ENCODE peak calls at places on chromosomes 7 and 10, in eight cellular contexts. Q is ovary, I is astrocyte of the spinal cord, G is cardiac fibroblast, O is cardiac muscle cell, R is lower leg skin, T is OCI-LY7, Y is transverse colon. A is an unnamed sample.

GRCh38 chr10:73186266-73186665 is 18.3 kb downstream of the FAM149B1 start:
- DNase-seq in R (no peak), I (no peak), O (no peak), T (no peak), G (no peak), Y (no peak), Q (no peak), A (no peak)

GRCh38 chr7:7731732-7732131 is 13.3 kb upstream of the RPA3 start:
- DNase-seq in T (no peak), G (no peak), Q (no peak), R (no peak), I (no peak), O (no peak), Y (no peak), A (no peak)

GRCh38 chr7:114819629-114820362 is 102.1 kb upstream of the MDFIC start:
- DNase-seq in Q (no peak), G (peak; percentile 97), I (peak; percentile 94), Y (no peak), T (no peak), O (no peak), R (peak; percentile 72), A (no peak)

GRCh38 chr10:94108200-94108599 is 114.5 kb downstream of the PLCE1 start:
- DNase-seq in R (no peak), Y (no peak), T (no peak), O (no peak), G (peak; percentile 39), I (peak; percentile 85), Q (no peak), A (no peak)

GRCh38 chr10:59829024-59829423 is 75.8 kb upstream of the MRLN start:
- DNase-seq in I (no peak), Y (no peak), Q (no peak), O (no peak), R (no peak), T (no peak), G (no peak), A (no peak)

GRCh38 chr7:127396184-127396583 is 3.7 kb upstream of the ZNF800 start:
- DNase-seq in R (no peak), Y (no peak), G (peak; percentile 38), Q (no peak), I (no peak), T (peak; percentile 60), O (no peak), A (no peak)

GRCh38 chr10:4144802-4145201 is 359.8 kb upstream of the KLF6 start:
- DNase-seq in G (no peak), Q (no peak), T (no peak), Y (no peak), I (peak; percentile 26), O (no peak), R (no peak), A (no peak)

GRCh38 chr10:99682032-99682431 is 22.7 kb downstream of the ENTPD7 start:
- DNase-seq in T (no peak), G (no peak), Q (no peak), I (no peak), R (no peak), Y (no peak), O (no peak), A (no peak)

GRCh38 chr10:60384708-60385398 is 4.8 kb downstream of the ANK3 start:
- DNase-seq in T (no peak), Q (no peak), Y (no peak), O (no peak), R (peak; percentile 16), I (peak; percentile 95), G (peak; percentile 98), A (no peak)

GRCh38 chr7:134804351-134804750 is 24.9 kb downstream of the CALD1 start:
- DNase-seq in R (no peak), Q (no peak), O (no peak), Y (no peak), G (peak; percentile 77), T (no peak), I (peak; percentile 64), A (no peak)

GRCh38 chr10:74628136-74628535 is 198.3 kb upstream of the KAT6B start:
- DNase-seq in R (no peak), O (no peak), I (no peak), G (no peak), T (no peak), Q (no peak), Y (no peak), A (no peak)

GRCh38 chr7:12729112-12729511 is 41.7 kb downstream of the ARL4A start:
- DNase-seq in T (no peak), Q (peak; percentile 69), O (peak; percentile 20), G (peak; percentile 85), Y (peak; percentile 45), I (peak; percentile 65), R (peak; percentile 65), A (no peak)

GRCh38 chr7:29562307-29562706 is 1.3 kb upstream of the PRR15 start:
- DNase-seq in T (no peak), O (no peak), I (no peak), Y (no peak), R (no peak), Q (no peak), G (no peak), A (no peak)

GRCh38 chr7:139798221-139798620 is 20.4 kb upstream of the HIPK2 start:
- DNase-seq in R (no peak), Y (peak; percentile 62), O (no peak), Q (no peak), I (no peak), T (peak; percentile 59), G (no peak), A (no peak)

GRCh38 chr7:81501220-81501619 is 268.6 kb downstream of the HGF start:
- DNase-seq in T (peak; percentile 1), Y (no peak), G (peak; percentile 85), Q (no peak), R (no peak), O (no peak), I (peak; percentile 62), A (no peak)

GRCh38 chr10:43842072-43842471 is 193.4 kb upstream of the ZNF32 start:
- DNase-seq in O (no peak), Q (no peak), I (no peak), R (no peak), T (no peak), Y (no peak), G (no peak), A (no peak)

GRCh38 chr7:130071701-130072622 is 1.6 kb downstream of the KLHDC10 start:
- DNase-seq in G (peak; percentile 91), I (peak; percentile 88), Q (peak; percentile 43), Y (peak; percentile 60), R (peak; percentile 40), O (peak; percentile 86), T (peak; percentile 87), A (peak; percentile 56)

GRCh38 chr10:81082621-81083376 is 545.1 kb downstream of the SH2D4B start:
- DNase-seq in G (no peak), T (no peak), O (no peak), Q (no peak), R (no peak), Y (no peak), I (no peak), A (no peak)

GRCh38 chr10:81081887-81082620 is 544.4 kb downstream of the SH2D4B start:
- DNase-seq in Q (no peak), O (no peak), T (peak; percentile 5), G (no peak), I (no peak), Y (no peak), R (no peak), A (no peak)
- TF ChIP-seq CTCF in Q (no peak), O (no peak), T (peak; percentile 56), G (no peak), I (no peak), Y (no peak), R (no peak), A (peak; percentile 45)

GRCh38 chr10:61472090-61472674 is 19.0 kb upstream of the TMEM26 start:
- DNase-seq in Q (no peak), G (no peak), O (no peak), I (no peak), R (no peak), Y (no peak), T (no peak), A (no peak)
- TF ChIP-seq CTCF in Q (no peak), G (no peak), O (no peak), I (no peak), R (no peak), Y (no peak), T (no peak), A (no peak)

DNA sequence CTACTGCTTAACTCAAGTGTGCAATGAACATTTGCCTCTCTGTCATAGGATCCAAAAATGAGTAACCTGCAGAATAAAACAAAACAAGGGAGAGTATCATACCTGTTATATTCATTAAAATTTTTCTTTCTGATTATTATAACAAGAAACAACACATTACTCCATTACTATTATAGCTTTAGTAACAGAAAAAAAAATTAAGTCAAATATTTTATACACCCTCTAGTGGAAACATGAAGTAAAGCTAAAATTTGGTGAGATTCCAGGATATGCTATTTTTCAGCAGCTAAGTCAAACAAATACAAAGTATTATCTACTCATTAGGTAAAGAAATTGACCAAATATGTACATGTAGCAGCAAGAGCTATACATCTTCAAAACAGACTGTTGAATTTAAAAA is 56.3 kb downstream of the PDZD8 start:
- DNase-seq in I (peak; percentile 20), G (peak; percentile 30), Y (no peak), Q (no peak), R (no peak), T (no peak), O (no peak), A (no peak)
- TF ChIP-seq CTCF in I (peak; percentile 45), G (peak; percentile 28), Y (no peak), Q (peak; percentile 15), R (no peak), T (peak; percentile 74), O (peak; percentile 50), A (peak; percentile 63)

GRCh38 chr10:19411119-19411518 is 362.5 kb downstream of the MALRD1 start:
- DNase-seq in G (no peak), R (no peak), Q (no peak), I (no peak), O (no peak), T (no peak), Y (no peak), A (no peak)
- TF ChIP-seq CTCF in G (no peak), R (no peak), Q (no peak), I (no peak), O (no peak), T (no peak), Y (no peak), A (peak; percentile 34)